ENCODE peak calls at places on chromosomes 6 and 20, in six cellular contexts. P is tibial nerve, T is heart left ventricle, X is IMR-90, S is ovary, J is esophagus muscularis mucosa. Z is an unnamed sample.

GRCh38 chr6:148972481-148972880 is 225.7 kb downstream of the UST start:
- DNase-seq in P (no peak), T (no peak), X (no peak), S (peak), J (peak), Z (no peak)

GRCh38 chr6:52534966-52535390 is 41.9 kb downstream of the TRAM2 start:
- DNase-seq in P (no peak), T (no peak), X (no peak), S (no peak), J (no peak), Z (no peak)

GRCh38 chr20:49320460-49320859 is 42.6 kb upstream of the ZNFX1 start:
- DNase-seq in P (no peak), T (no peak), X (peak), S (no peak), J (no peak), Z (peak)

GRCh38 chr6:91132461-91132860 is 545.6 kb upstream of the MAP3K7 start:
- DNase-seq in P (no peak), T (no peak), X (no peak), S (no peak), J (no peak), Z (no peak)

GRCh38 chr20:19786311-19786710 is 28.3 kb downstream of the RIN2 start:
- DNase-seq in P (no peak), T (peak), X (peak), S (no peak), J (no peak), Z (no peak)

GRCh38 chr6:145904878-145905277 is 59.3 kb downstream of the SHPRH start:
- DNase-seq in P (no peak), T (no peak), X (no peak), S (no peak), J (no peak), Z (no peak)

GRCh38 chr20:31806564-31807355 is 12.4 kb upstream of the MYLK2 start:
- DNase-seq in P (no peak), T (no peak), X (no peak), S (no peak), J (no peak), Z (no peak)

GRCh38 chr20:36153754-36154695 is 515 bp upstream of the EPB41L1 start:
- DNase-seq in P (peak), T (peak), X (peak), S (peak), J (no peak), Z (peak)

GRCh38 chr6:158086054-158086705 is 81.9 kb downstream of the SERAC1 start:
- DNase-seq in P (no peak), T (no peak), X (peak), S (no peak), J (no peak), Z (no peak)

GRCh38 chr20:25389858-25390537 is 637 bp downstream of the ABHD12 start:
- DNase-seq in P (peak), T (peak), X (no peak), S (peak), J (no peak), Z (peak)

GRCh38 chr6:11190625-11191245 is 41.7 kb downstream of the NEDD9 start:
- DNase-seq in P (no peak), T (no peak), X (no peak), S (no peak), J (no peak), Z (no peak)

GRCh38 chr20:63707558-63708300 is at the start of the genes ARFRP1 and ZGPAT:
- DNase-seq in P (peak), T (peak), X (peak), S (peak), J (peak), Z (peak)

GRCh38 chr20:36030143-36030542 is 61.8 kb downstream of the CNBD2 start:
- DNase-seq in P (peak), T (peak), X (peak), S (peak), J (no peak), Z (no peak)

GRCh38 chr20:7693761-7694160 is 246.5 kb downstream of the HAO1 start:
- DNase-seq in P (no peak), T (no peak), X (no peak), S (no peak), J (no peak), Z (no peak)

GRCh38 chr6:166097914-166098522 is 69.6 kb downstream of the TBXT start:
- DNase-seq in P (peak), T (peak), X (peak), S (peak), J (peak), Z (peak)

GRCh38 chr6:162726997-162727346 is 594 bp downstream of the PRKN start:
- DNase-seq in P (no peak), T (peak), X (no peak), S (no peak), J (no peak), Z (no peak)

GRCh38 chr6:158487495-158487894 is 72.4 kb upstream of the TMEM181 start:
- DNase-seq in P (no peak), T (no peak), X (peak), S (no peak), J (no peak), Z (no peak)

GRCh38 chr6:20868397-20869185 is 334.3 kb downstream of the CDKAL1 start:
- DNase-seq in P (no peak), T (no peak), X (no peak), S (peak), J (no peak), Z (no peak)

DNA sequence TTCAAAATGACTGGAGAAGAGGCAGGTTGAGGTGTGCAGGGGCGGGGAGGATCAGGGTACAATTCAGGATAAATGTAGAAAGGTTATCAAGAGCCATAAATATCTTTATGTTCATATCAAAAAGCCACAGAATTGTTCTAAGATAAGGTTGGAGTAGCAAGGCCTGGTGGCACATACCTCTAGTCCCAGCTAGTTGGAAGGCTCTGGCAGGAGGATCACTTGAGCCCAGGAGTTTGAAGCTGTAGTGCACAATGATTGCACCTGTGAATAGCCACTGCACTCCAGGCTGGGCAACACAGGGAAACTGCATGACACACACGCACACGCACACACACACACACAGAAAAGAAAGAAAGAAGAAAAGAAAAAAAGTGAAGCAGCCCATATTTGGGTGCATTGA is 194.8 kb downstream of the GRIK2 start:
- DNase-seq in P (no peak), T (no peak), X (no peak), S (no peak), J (no peak), Z (no peak)
- TF ChIP-seq POLR2A in P (no peak), T (no peak), X (no peak), S (no peak), J (no peak), Z (no peak)

GRCh38 chr6:6588064-6588923 is at the start of gene LY86:
- DNase-seq in P (no peak), T (no peak), X (no peak), S (no peak), J (peak), Z (no peak)
- TF ChIP-seq POLR2A in P (no peak), T (no peak), X (no peak), S (no peak), J (no peak), Z (no peak)

GRCh38 chr6:6927437-6928361 is 180.1 kb upstream of the RREB1 start:
- DNase-seq in P (no peak), T (peak), X (no peak), S (peak), J (no peak), Z (no peak)
- TF ChIP-seq POLR2A in P (no peak), T (no peak), X (no peak), S (no peak), J (no peak), Z (no peak)

GRCh38 chr6:33453361-33454008 is 891 bp upstream of the ZBTB9 start:
- DNase-seq in P (no peak), T (no peak), X (no peak), S (no peak), J (no peak), Z (no peak)

GRCh38 chr6:33456156-33456555 is 1.8 kb downstream of the ZBTB9 start:
- DNase-seq in P (no peak), T (no peak), X (no peak), S (no peak), J (no peak), Z (no peak)

GRCh38 chr6:33455051-33455450 is 675 bp downstream of the ZBTB9 start:
- DNase-seq in P (no peak), T (no peak), X (no peak), S (no peak), J (no peak), Z (no peak)

GRCh38 chr6:33452496-33452895 is 1.9 kb upstream of the ZBTB9 start:
- DNase-seq in P (no peak), T (no peak), X (no peak), S (no peak), J (no peak), Z (no peak)

GRCh38 chr6:33454009-33454946 is at the start of gene ZBTB9:
- DNase-seq in P (peak), T (peak), X (peak), S (peak), J (peak), Z (peak)
- TF ChIP-seq POLR2A in P (peak), T (peak), X (peak), S (peak), J (peak), Z (peak)

GRCh38 chr20:46126440-46127056 is 8.4 kb downstream of the CD40 start:
- DNase-seq in P (no peak), T (no peak), X (no peak), S (no peak), J (no peak), Z (no peak)
- TF ChIP-seq POLR2A in P (no peak), T (no peak), X (no peak), S (no peak), J (no peak), Z (no peak)

Z was measured in H54.